ENCODE peak calls at places on chromosomes 12 and 14, in six cellular contexts. R is NCI-H774; I is RPMI8226; T is CD4-positive, CD25-positive, alpha-beta regulatory T cell; E is EL; U is lung microvascular endothelial cell. L is an unnamed sample.
A peak's percentile ranks its signal among the peaks of the same experiment; 100 is the strongest.

GRCh38 chr12:113461666-113462065 is 10.0 kb downstream of the LHX5 start:
- DNase-seq in T (no peak), I (peak; percentile 61), U (peak; percentile 38), R (peak; percentile 21), E (peak; percentile 45), L (no peak)

GRCh38 chr14:46048127-46048526 is 603.5 kb downstream of the RPL10L start:
- DNase-seq in E (peak; percentile 87), R (no peak), U (no peak), I (peak; percentile 19), T (no peak), L (no peak)

GRCh38 chr12:32944195-32944594 is 47.6 kb upstream of the PKP2 start:
- DNase-seq in E (no peak), T (no peak), U (no peak), I (no peak), R (no peak), L (no peak)

GRCh38 chr12:110244829-110245228 is 36.2 kb upstream of the ATP2A2 start:
- DNase-seq in E (no peak), R (no peak), I (no peak), U (no peak), T (no peak), L (no peak)

GRCh38 chr12:109016978-109017377 is 3.9 kb downstream of the SVOP start:
- DNase-seq in I (no peak), E (no peak), T (no peak), R (no peak), U (no peak), L (no peak)

GRCh38 chr12:49750027-49750977 is 8.9 kb downstream of the TMBIM6 start:
- DNase-seq in T (peak; percentile 30), E (peak; percentile 70), U (peak; percentile 32), I (no peak), R (no peak), L (peak; percentile 3)

GRCh38 chr14:95250936-95251335 is 68.8 kb downstream of the CLMN start:
- DNase-seq in U (peak; percentile 54), E (no peak), T (no peak), R (no peak), I (no peak), L (no peak)

GRCh38 chr12:85188609-85189008 is 91.4 kb upstream of the ALX1 start:
- DNase-seq in R (no peak), U (no peak), I (no peak), T (no peak), E (no peak), L (no peak)

GRCh38 chr14:85241022-85241880 is 288.7 kb upstream of the FLRT2 start:
- DNase-seq in U (peak; percentile 53), E (no peak), R (no peak), T (no peak), I (no peak), L (no peak)

GRCh38 chr12:57341275-57341990 is 89.4 kb downstream of the R3HDM2 start:
- DNase-seq in U (no peak), I (no peak), T (no peak), E (no peak), R (no peak), L (no peak)

GRCh38 chr14:68377459-68377858 is 415.4 kb downstream of the ZFP36L1 start:
- DNase-seq in U (peak; percentile 69), I (no peak), R (no peak), T (no peak), E (no peak), L (no peak)

GRCh38 chr12:80059875-80060274 is 39.5 kb upstream of the OTOGL start:
- DNase-seq in R (no peak), T (no peak), U (no peak), E (no peak), I (no peak), L (no peak)

GRCh38 chr14:35223927-35224326 is 68.3 kb upstream of the PSMA6 start:
- DNase-seq in R (no peak), U (no peak), E (no peak), T (no peak), I (no peak), L (no peak)

GRCh38 chr14:55430024-55430690 is 10.3 kb downstream of the TBPL2 start:
- DNase-seq in U (peak; percentile 88), I (peak; percentile 81), E (peak; percentile 70), R (no peak), T (peak; percentile 72), L (peak; percentile 20)

GRCh38 chr14:49961270-49962222 is 68.7 kb downstream of the ARF6 start:
- DNase-seq in R (no peak), E (no peak), I (no peak), T (no peak), U (no peak), L (no peak)

GRCh38 chr14:104393898-104394605 is 185.5 kb upstream of the C14orf180 start:
- DNase-seq in U (no peak), I (peak; percentile 79), E (no peak), T (peak; percentile 78), R (no peak), L (peak; percentile 63)

GRCh38 chr14:21087294-21088091 is 11.0 kb downstream of the ZNF219 start:
- DNase-seq in T (peak; percentile 89), I (peak; percentile 51), R (no peak), U (peak; percentile 88), E (peak; percentile 91), L (peak; percentile 79)

GRCh38 chr14:65260786-65261185 is 151.7 kb upstream of the FUT8 start:
- DNase-seq in R (no peak), E (peak; percentile 59), I (no peak), U (no peak), T (no peak), L (no peak)

GRCh38 chr14:40394634-40395340 is 962.6 kb upstream of the FBXO33 start:
- DNase-seq in R (no peak), T (no peak), I (no peak), E (no peak), U (no peak), L (no peak)

GRCh38 chr12:48996794-48997718 is 2.1 kb downstream of the DDN start:
- DNase-seq in T (peak; percentile 52), I (peak; percentile 78), U (peak; percentile 74), E (peak; percentile 77), R (peak; percentile 63), L (peak; percentile 55)

GRCh38 chr14:64762044-64763034 is 58.1 kb downstream of the PLEKHG3 start:
- DNase-seq in T (no peak), E (peak; percentile 77), U (peak; percentile 51), I (peak; percentile 80), R (peak; percentile 32), L (peak; percentile 29)

GRCh38 chr14:37586783-37587428 is 8.1 kb downstream of the FOXA1 start:
- DNase-seq in U (no peak), E (no peak), I (no peak), T (no peak), R (no peak), L (no peak)

GRCh38 chr14:77616133-77616453 is 344 bp downstream of the SPTLC2 start:
- DNase-seq in T (no peak), R (no peak), E (no peak), U (no peak), I (no peak), L (no peak)

GRCh38 chr14:100297320-100298300 is 8.6 kb downstream of the SLC25A29 start:
- DNase-seq in I (peak; percentile 82), E (peak; percentile 42), U (peak; percentile 88), R (no peak), T (no peak), L (no peak)